ENCODE peak calls at places on chromosome 20, in five cellular contexts. One of them, this sample, is unnamed.

GRCh38 chr20:44732327-44732726 is 13.3 kb upstream of the KCNK15 start:
- DNase-seq in lower leg skin: no peak
- DNase-seq in T-helper 9 cell: no peak
- DNase-seq in NAMALWA: no peak
- DNase-seq in effector memory CD4-positive, alpha-beta T cell: no peak
- DNase-seq in this sample: no peak

GRCh38 chr20:17969884-17970409 is 1.1 kb downstream of the MGME1 start:
- DNase-seq in effector memory CD4-positive, alpha-beta T cell: no peak
- DNase-seq in T-helper 9 cell: no peak
- DNase-seq in lower leg skin: peak; percentile 40
- DNase-seq in NAMALWA: peak; percentile 90
- DNase-seq in this sample: no peak

GRCh38 chr20:43431120-43431519 is 26.6 kb upstream of the SRSF6 start:
- DNase-seq in lower leg skin: no peak
- DNase-seq in NAMALWA: no peak
- DNase-seq in T-helper 9 cell: no peak
- DNase-seq in effector memory CD4-positive, alpha-beta T cell: no peak
- DNase-seq in this sample: no peak

GRCh38 chr20:56166781-56167465 is 81.6 kb upstream of the MC3R start:
- DNase-seq in lower leg skin: no peak
- DNase-seq in effector memory CD4-positive, alpha-beta T cell: no peak
- DNase-seq in NAMALWA: no peak
- DNase-seq in T-helper 9 cell: no peak
- DNase-seq in this sample: no peak

GRCh38 chr20:16147221-16147620 is 426.0 kb downstream of the KIF16B start:
- DNase-seq in T-helper 9 cell: no peak
- DNase-seq in lower leg skin: no peak
- DNase-seq in NAMALWA: no peak
- DNase-seq in effector memory CD4-positive, alpha-beta T cell: no peak
- DNase-seq in this sample: no peak

GRCh38 chr20:24768977-24769675 is 179.9 kb upstream of the CST7 start:
- DNase-seq in NAMALWA: no peak
- DNase-seq in lower leg skin: no peak
- DNase-seq in effector memory CD4-positive, alpha-beta T cell: no peak
- DNase-seq in T-helper 9 cell: no peak
- DNase-seq in this sample: peak; percentile 16

GRCh38 chr20:17895641-17896246 is 72.8 kb downstream of the SNX5 start:
- DNase-seq in T-helper 9 cell: no peak
- DNase-seq in lower leg skin: peak; percentile 55
- DNase-seq in effector memory CD4-positive, alpha-beta T cell: no peak
- DNase-seq in NAMALWA: no peak
- DNase-seq in this sample: no peak

GRCh38 chr20:51403465-51404220 is 138.9 kb downstream of the NFATC2 start:
- DNase-seq in lower leg skin: no peak
- DNase-seq in T-helper 9 cell: no peak
- DNase-seq in NAMALWA: no peak
- DNase-seq in effector memory CD4-positive, alpha-beta T cell: no peak
- DNase-seq in this sample: no peak

GRCh38 chr20:8795404-8795803 is 273.5 kb upstream of the PLCB4 start:
- DNase-seq in lower leg skin: no peak
- DNase-seq in T-helper 9 cell: no peak
- DNase-seq in effector memory CD4-positive, alpha-beta T cell: no peak
- DNase-seq in NAMALWA: no peak
- DNase-seq in this sample: no peak

GRCh38 chr20:41854765-41855164 is 236.6 kb upstream of the CHD6 start:
- DNase-seq in effector memory CD4-positive, alpha-beta T cell: no peak
- DNase-seq in T-helper 9 cell: no peak
- DNase-seq in lower leg skin: no peak
- DNase-seq in NAMALWA: no peak
- DNase-seq in this sample: no peak

GRCh38 chr20:11248691-11249178 is 574.9 kb upstream of the JAG1 start:
- DNase-seq in NAMALWA: no peak
- DNase-seq in effector memory CD4-positive, alpha-beta T cell: no peak
- DNase-seq in lower leg skin: no peak
- DNase-seq in T-helper 9 cell: no peak
- DNase-seq in this sample: no peak

GRCh38 chr20:9792674-9793073 is 46.2 kb downstream of the PAK5 start:
- DNase-seq in T-helper 9 cell: no peak
- DNase-seq in NAMALWA: no peak
- DNase-seq in effector memory CD4-positive, alpha-beta T cell: no peak
- DNase-seq in lower leg skin: no peak
- DNase-seq in this sample: no peak

GRCh38 chr20:33767739-33768138 is 35.9 kb downstream of the ZNF341 start:
- DNase-seq in NAMALWA: no peak
- DNase-seq in T-helper 9 cell: no peak
- DNase-seq in effector memory CD4-positive, alpha-beta T cell: no peak
- DNase-seq in lower leg skin: no peak
- DNase-seq in this sample: no peak

GRCh38 chr20:38321959-38322598 is 18.1 kb downstream of the BPI start:
- DNase-seq in NAMALWA: peak; percentile 40
- DNase-seq in effector memory CD4-positive, alpha-beta T cell: no peak
- DNase-seq in T-helper 9 cell: no peak
- DNase-seq in lower leg skin: no peak
- DNase-seq in this sample: peak; percentile 51

GRCh38 chr20:35963878-35964277 is 4.5 kb upstream of the CNBD2 start:
- DNase-seq in T-helper 9 cell: no peak
- DNase-seq in effector memory CD4-positive, alpha-beta T cell: no peak
- DNase-seq in lower leg skin: no peak
- DNase-seq in NAMALWA: no peak
- DNase-seq in this sample: no peak

GRCh38 chr20:4053071-4053470 is 37.7 kb upstream of the RNF24 start:
- DNase-seq in NAMALWA: no peak
- DNase-seq in T-helper 9 cell: no peak
- DNase-seq in effector memory CD4-positive, alpha-beta T cell: no peak
- DNase-seq in lower leg skin: no peak
- DNase-seq in this sample: no peak

GRCh38 chr20:8654486-8654885 is 414.4 kb upstream of the PLCB4 start:
- DNase-seq in NAMALWA: no peak
- DNase-seq in effector memory CD4-positive, alpha-beta T cell: no peak
- DNase-seq in lower leg skin: no peak
- DNase-seq in T-helper 9 cell: no peak
- DNase-seq in this sample: no peak

GRCh38 chr20:48143435-48144081 is 358.3 kb upstream of the SULF2 start:
- DNase-seq in NAMALWA: no peak
- DNase-seq in T-helper 9 cell: no peak
- DNase-seq in effector memory CD4-positive, alpha-beta T cell: no peak
- DNase-seq in lower leg skin: no peak
- DNase-seq in this sample: no peak

GRCh38 chr20:3890410-3890751 is 1.2 kb downstream of the PANK2 start:
- DNase-seq in NAMALWA: no peak
- DNase-seq in lower leg skin: no peak
- DNase-seq in effector memory CD4-positive, alpha-beta T cell: no peak
- DNase-seq in T-helper 9 cell: no peak
- DNase-seq in this sample: no peak

GRCh38 chr20:10558635-10559187 is 115.1 kb downstream of the JAG1 start:
- DNase-seq in effector memory CD4-positive, alpha-beta T cell: no peak
- DNase-seq in T-helper 9 cell: no peak
- DNase-seq in NAMALWA: no peak
- DNase-seq in lower leg skin: no peak
- DNase-seq in this sample: no peak

GRCh38 chr20:32206383-32207210 is 946 bp downstream of the PLAGL2 start:
- DNase-seq in NAMALWA: no peak
- DNase-seq in effector memory CD4-positive, alpha-beta T cell: no peak
- DNase-seq in T-helper 9 cell: no peak
- DNase-seq in lower leg skin: no peak
- DNase-seq in this sample: no peak

GRCh38 chr20:56442381-56443365 is 25.8 kb upstream of the RTF2 start:
- DNase-seq in lower leg skin: no peak
- DNase-seq in NAMALWA: no peak
- DNase-seq in effector memory CD4-positive, alpha-beta T cell: no peak
- DNase-seq in T-helper 9 cell: no peak
- DNase-seq in this sample: no peak

GRCh38 chr20:45878076-45878731 is 2.8 kb upstream of the ZSWIM1 start:
- DNase-seq in effector memory CD4-positive, alpha-beta T cell: no peak
- DNase-seq in NAMALWA: no peak
- DNase-seq in T-helper 9 cell: no peak
- DNase-seq in lower leg skin: no peak
- DNase-seq in this sample: no peak

GRCh38 chr20:49181265-49181877 is 6.8 kb downstream of the STAU1 start:
- DNase-seq in NAMALWA: no peak
- DNase-seq in lower leg skin: no peak
- DNase-seq in T-helper 9 cell: no peak
- DNase-seq in effector memory CD4-positive, alpha-beta T cell: no peak
- DNase-seq in this sample: no peak

GRCh38 chr20:3778976-3779375 is 2.3 kb downstream of the SPEF1 start:
- DNase-seq in NAMALWA: no peak
- DNase-seq in effector memory CD4-positive, alpha-beta T cell: no peak
- DNase-seq in lower leg skin: no peak
- DNase-seq in T-helper 9 cell: no peak
- DNase-seq in this sample: no peak

This sample was measured in H9.